ENCODE peak calls at places on chromosomes 12 and 14, in six cellular contexts. Z, K, W, H, V and J are unnamed samples. For H3K36me3 and H3K4me1, the result is how much of the 10 kb centered on the place peaks cover.

GRCh38 chr12:107377596-107378385 is 284.4 kb upstream of the CRY1 start:
- DNase-seq in Z (no peak), K (no peak), W (no peak), H (no peak), V (no peak), J (no peak)

GRCh38 chr12:89821901-89822300 is 113.3 kb upstream of the ATP2B1 start:
- DNase-seq in Z (peak), K (no peak), W (no peak), H (no peak), V (no peak), J (no peak)

GRCh38 chr14:38989917-38990546 is 113.0 kb downstream of the SEC23A start:
- DNase-seq in Z (no peak), K (no peak), W (no peak), H (no peak), V (no peak), J (no peak)

GRCh38 chr14:60807971-60808370 is 73.4 kb downstream of the MNAT1 start:
- DNase-seq in Z (no peak), K (no peak), W (no peak), H (no peak), V (no peak), J (no peak)

GRCh38 chr14:28542040-28542439 is 224.5 kb upstream of the FOXG1 start:
- DNase-seq in Z (no peak), K (no peak), W (no peak), H (no peak), V (no peak), J (no peak)

GRCh38 chr14:68687746-68688145 is 105.1 kb downstream of the ZFP36L1 start:
- DNase-seq in Z (no peak), K (no peak), W (no peak), H (no peak), V (no peak), J (no peak)

GRCh38 chr12:62772556-62772955 is 162.4 kb downstream of the PPM1H start:
- DNase-seq in Z (no peak), K (no peak), W (no peak), H (no peak), V (no peak), J (no peak)

GRCh38 chr12:118981285-118982201 is at the start of gene SRRM4:
- DNase-seq in Z (peak), K (peak), W (peak), H (peak), V (no peak), J (peak)

GRCh38 chr14:69820991-69821390 is 23.9 kb upstream of the SLC10A1 start:
- DNase-seq in Z (no peak), K (no peak), W (no peak), H (no peak), V (no peak), J (no peak)

GRCh38 chr14:94557327-94557726 is 3.9 kb upstream of the SERPINA4 start:
- DNase-seq in Z (no peak), K (no peak), W (no peak), H (no peak), V (no peak), J (no peak)

GRCh38 chr14:68978550-68978911 is 571 bp downstream of the ACTN1 start:
- DNase-seq in Z (peak), K (peak), W (peak), H (peak), V (no peak), J (peak)

GRCh38 chr14:95361373-95362179 is 41.9 kb upstream of the CLMN start:
- DNase-seq in Z (peak), K (peak), W (no peak), H (no peak), V (peak), J (peak)

GRCh38 chr14:22124071-22124613 is 450.5 kb upstream of the OR4E1 start:
- DNase-seq in Z (no peak), K (no peak), W (no peak), H (no peak), V (no peak), J (no peak)

GRCh38 chr12:34217660-34218059 is 195.4 kb downstream of the ALG10 start:
- DNase-seq in Z (no peak), K (no peak), W (no peak), H (no peak), V (no peak), J (no peak)

GRCh38 chr12:102034346-102034745 is 27.4 kb downstream of the WASHC3 start:
- DNase-seq in Z (no peak), K (no peak), W (no peak), H (no peak), V (no peak), J (no peak)

GRCh38 chr14:100271247-100271939 is 32.4 kb downstream of the YY1 start:
- DNase-seq in Z (peak), K (peak), W (no peak), H (peak), V (no peak), J (no peak)

GRCh38 chr12:2383276-2384028 is 330.7 kb downstream of the CACNA1C start:
- DNase-seq in Z (no peak), K (no peak), W (no peak), H (no peak), V (no peak), J (peak)

GRCh38 chr12:12405882-12406281 is 49.0 kb downstream of the BORCS5 start:
- DNase-seq in Z (no peak), K (peak), W (no peak), H (no peak), V (no peak), J (peak)

DNA sequence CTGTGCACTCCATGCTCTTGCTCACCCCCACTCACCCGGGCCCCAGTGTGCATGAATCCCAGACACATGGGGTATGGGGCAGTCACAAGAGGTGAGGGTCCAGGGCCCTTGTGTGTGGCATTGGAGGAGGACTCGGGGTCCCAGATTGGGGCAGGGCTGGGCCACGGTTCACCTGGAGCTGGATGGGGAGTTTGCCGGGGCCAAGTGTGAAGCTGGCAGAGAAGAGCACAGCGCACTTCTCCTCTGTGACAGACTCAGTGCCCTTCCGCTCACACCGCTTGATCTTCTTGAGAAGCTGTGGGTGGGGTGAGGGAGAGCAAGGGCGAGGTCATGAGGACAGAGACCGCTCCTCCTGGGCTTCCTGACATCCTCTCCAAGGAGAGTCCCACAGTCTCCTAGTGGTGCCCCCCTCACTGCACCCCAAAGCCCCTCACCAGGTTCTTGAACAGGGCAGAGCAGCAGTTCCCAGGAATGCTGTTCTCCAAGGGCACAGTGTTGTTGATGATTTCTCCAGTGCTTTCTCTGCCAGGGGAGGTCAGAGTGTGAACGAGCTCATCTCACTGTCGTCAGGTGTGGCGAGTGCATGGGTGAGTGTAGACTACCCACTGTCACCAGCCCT is 6.8 kb downstream of the STAT6 start:
- DNase-seq in Z (no peak), K (peak), W (no peak), H (no peak), V (no peak), J (no peak)
- H3K36me3 ChIP-seq in Z (under half), K (under half), W (under half), H (under half), V (under half), J (half or more)

GRCh38 chr14:91896419-91896818 is 29.1 kb upstream of the TC2N start:
- DNase-seq in Z (no peak), K (no peak), W (no peak), H (no peak), V (no peak), J (no peak)

GRCh38 chr14:91899213-91899612 is 31.9 kb upstream of the TC2N start:
- DNase-seq in Z (no peak), K (peak), W (no peak), H (no peak), V (no peak), J (no peak)

GRCh38 chr14:91899777-91900176 is 32.4 kb upstream of the TC2N start:
- DNase-seq in Z (no peak), K (no peak), W (no peak), H (no peak), V (no peak), J (no peak)

GRCh38 chr14:91898256-91898843 is 31.0 kb upstream of the TC2N start:
- DNase-seq in Z (no peak), K (no peak), W (no peak), H (no peak), V (no peak), J (no peak)

DNA sequence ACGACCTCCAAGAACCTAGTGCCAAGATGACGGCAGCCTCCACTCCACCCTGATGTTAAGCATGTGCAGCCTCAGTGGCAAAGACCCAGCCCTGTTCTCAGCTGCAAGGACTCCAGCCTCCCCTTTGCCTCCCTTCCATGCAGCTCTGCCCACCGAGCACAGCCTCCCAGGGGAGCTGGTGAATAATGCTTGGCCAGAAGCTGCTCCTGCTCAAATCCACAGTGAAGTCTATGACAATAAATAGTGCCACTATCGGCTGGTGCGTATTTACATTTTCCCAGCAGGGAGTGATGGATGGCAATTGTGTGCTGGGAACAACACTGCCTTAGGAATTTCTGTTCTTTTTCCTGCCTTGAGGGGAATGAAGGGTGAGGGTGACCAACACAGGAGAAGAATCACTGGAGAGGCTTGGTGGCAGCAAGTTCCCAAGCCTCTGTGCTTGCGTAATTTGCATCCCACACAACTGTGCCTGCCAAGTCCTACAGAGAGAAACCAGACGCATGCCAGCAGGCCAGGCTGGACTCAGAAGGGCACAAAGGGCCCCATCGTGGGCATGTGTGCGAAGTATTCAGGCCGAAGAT is 29.9 kb upstream of the TC2N start:
- DNase-seq in Z (peak), K (peak), W (no peak), H (no peak), V (no peak), J (peak)
- H3K4me1 ChIP-seq in Z (under half), K (half or more), W (under half), H (under half), V (under half), J (under half)

GRCh38 chr12:69583203-69583602 is 2.1 kb upstream of the CCT2 start:
- DNase-seq in Z (peak), K (no peak), W (peak), H (no peak), V (no peak), J (no peak)
- TF ChIP-seq CTCF in Z (peak), K (no peak), W (peak), H (peak), V (no peak), J (no peak)

GRCh38 chr12:94972795-94973194 is 30.7 kb downstream of the NDUFA12 start:
- DNase-seq in Z (no peak), K (no peak), W (no peak), H (no peak), V (no peak), J (no peak)
- H3K36me3 ChIP-seq in Z (under half), K (under half), W (under half), H (under half), V (under half), J (under half)

GRCh38 chr12:93696462-93696861 is 19.3 kb downstream of the CRADD start:
- DNase-seq in Z (no peak), K (no peak), W (no peak), H (no peak), V (no peak), J (no peak)

GRCh38 chr12:93698307-93699092 is 21.3 kb downstream of the CRADD start:
- DNase-seq in Z (peak), K (no peak), W (no peak), H (no peak), V (no peak), J (no peak)

GRCh38 chr12:93702707-93703305 is 25.6 kb downstream of the CRADD start:
- DNase-seq in Z (no peak), K (no peak), W (no peak), H (no peak), V (no peak), J (no peak)

GRCh38 chr12:93704122-93704521 is 26.9 kb downstream of the CRADD start:
- DNase-seq in Z (no peak), K (no peak), W (no peak), H (no peak), V (no peak), J (no peak)

GRCh38 chr12:93699271-93700141 is 22.3 kb downstream of the CRADD start:
- DNase-seq in Z (peak), K (no peak), W (no peak), H (no peak), V (no peak), J (no peak)
- H3K4me1 ChIP-seq in Z (under half), K (under half), W (under half), H (under half), V (under half), J (under half)

GRCh38 chr14:71726639-71727085 is 205.6 kb upstream of the RGS6 start:
- DNase-seq in Z (no peak), K (no peak), W (no peak), H (no peak), V (no peak), J (no peak)

GRCh38 chr14:71728386-71728785 is 203.8 kb upstream of the RGS6 start:
- DNase-seq in Z (no peak), K (no peak), W (no peak), H (no peak), V (no peak), J (no peak)

GRCh38 chr14:71731096-71731495 is 201.1 kb upstream of the RGS6 start:
- DNase-seq in Z (no peak), K (no peak), W (no peak), H (no peak), V (no peak), J (no peak)

GRCh38 chr14:71730471-71730870 is 201.8 kb upstream of the RGS6 start:
- DNase-seq in Z (no peak), K (no peak), W (no peak), H (no peak), V (no peak), J (no peak)

GRCh38 chr14:71729581-71729980 is 202.6 kb upstream of the RGS6 start:
- DNase-seq in Z (no peak), K (no peak), W (no peak), H (no peak), V (no peak), J (no peak)
- TF ChIP-seq CTCF in Z (no peak), K (no peak), W (no peak), H (no peak), V (no peak), J (no peak)

GRCh38 chr12:111558107-111558376 is 41.1 kb downstream of the ATXN2 start:
- DNase-seq in Z (no peak), K (no peak), W (no peak), H (no peak), V (no peak), J (no peak)
- H3K36me3 ChIP-seq in Z (under half), K (under half), W (under half), H (under half), V (under half), J (under half)

DNA sequence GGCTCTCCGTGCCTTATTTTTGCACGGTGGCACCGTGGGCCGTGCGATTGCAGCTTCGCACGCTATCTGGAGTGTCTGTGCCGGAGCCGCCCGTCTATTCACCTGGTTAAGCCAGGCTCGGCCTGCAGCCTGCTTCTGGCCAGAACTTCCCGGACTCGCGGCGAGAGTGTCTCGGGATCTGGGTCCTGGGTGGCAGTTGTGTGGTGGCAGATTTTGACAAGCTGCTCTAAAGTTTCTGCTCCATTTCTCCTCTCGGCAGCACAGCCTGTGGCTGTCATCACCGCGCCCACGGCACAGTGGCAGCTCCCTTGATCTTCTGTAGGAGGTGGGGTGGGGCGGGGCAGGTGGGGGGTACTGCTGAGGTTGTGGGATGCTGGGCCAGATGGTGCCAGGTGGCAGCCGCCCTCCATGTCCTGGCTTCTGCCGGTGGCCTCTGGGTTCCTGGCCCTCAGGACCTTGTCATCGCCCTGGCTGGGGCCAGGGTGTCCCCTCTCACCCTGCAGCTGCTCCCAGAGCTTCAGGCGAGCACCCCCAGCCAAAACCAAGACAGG is 2.9 kb downstream of the MMP17 start:
- DNase-seq in Z (no peak), K (no peak), W (no peak), H (peak), V (no peak), J (no peak)
- H3K4me1 ChIP-seq in Z (under half), K (half or more), W (under half), H (under half), V (under half), J (under half)